ENCODE peak calls at places on chromosome 18, in eight cellular contexts. One of them, this sample, is unnamed.

GRCh38 chr18:73975266-73975665 is 172.4 kb downstream of the FBXO15 start:
- DNase-seq in dorsolateral prefrontal cortex: no peak
- DNase-seq in effector memory CD4-positive, alpha-beta T cell: no peak
- DNase-seq in psoas muscle: no peak
- DNase-seq in Karpas-422: no peak
- DNase-seq in brain microvascular endothelial cell: peak
- DNase-seq in mammary epithelial cell: no peak
- DNase-seq in IMR-90: peak
- DNase-seq in this sample: peak

GRCh38 chr18:78408623-78409022 is 571.0 kb upstream of the SALL3 start:
- DNase-seq in dorsolateral prefrontal cortex: no peak
- DNase-seq in effector memory CD4-positive, alpha-beta T cell: no peak
- DNase-seq in psoas muscle: no peak
- DNase-seq in Karpas-422: no peak
- DNase-seq in brain microvascular endothelial cell: no peak
- DNase-seq in mammary epithelial cell: no peak
- DNase-seq in IMR-90: no peak
- DNase-seq in this sample: no peak

GRCh38 chr18:10038268-10038667 is 124.5 kb downstream of the VAPA start:
- DNase-seq in dorsolateral prefrontal cortex: no peak
- DNase-seq in effector memory CD4-positive, alpha-beta T cell: no peak
- DNase-seq in psoas muscle: no peak
- DNase-seq in Karpas-422: peak
- DNase-seq in brain microvascular endothelial cell: no peak
- DNase-seq in mammary epithelial cell: no peak
- DNase-seq in IMR-90: no peak
- DNase-seq in this sample: no peak

GRCh38 chr18:33231474-33232317 is 208.8 kb downstream of the CCDC178 start:
- DNase-seq in dorsolateral prefrontal cortex: peak
- DNase-seq in effector memory CD4-positive, alpha-beta T cell: no peak
- DNase-seq in psoas muscle: peak
- DNase-seq in Karpas-422: peak
- DNase-seq in brain microvascular endothelial cell: peak
- DNase-seq in mammary epithelial cell: peak
- DNase-seq in IMR-90: peak
- DNase-seq in this sample: peak

GRCh38 chr18:55847960-55848359 is 260.0 kb upstream of the TCF4 start:
- DNase-seq in dorsolateral prefrontal cortex: no peak
- DNase-seq in effector memory CD4-positive, alpha-beta T cell: no peak
- DNase-seq in psoas muscle: no peak
- DNase-seq in Karpas-422: no peak
- DNase-seq in brain microvascular endothelial cell: no peak
- DNase-seq in mammary epithelial cell: no peak
- DNase-seq in IMR-90: no peak
- DNase-seq in this sample: no peak

GRCh38 chr18:76443519-76444435 is 51.3 kb downstream of the ZNF516 start:
- DNase-seq in dorsolateral prefrontal cortex: no peak
- DNase-seq in effector memory CD4-positive, alpha-beta T cell: no peak
- DNase-seq in psoas muscle: no peak
- DNase-seq in Karpas-422: no peak
- DNase-seq in brain microvascular endothelial cell: no peak
- DNase-seq in mammary epithelial cell: no peak
- DNase-seq in IMR-90: no peak
- DNase-seq in this sample: no peak

GRCh38 chr18:55779711-55780590 is 192.0 kb upstream of the TCF4 start:
- DNase-seq in dorsolateral prefrontal cortex: peak
- DNase-seq in effector memory CD4-positive, alpha-beta T cell: no peak
- DNase-seq in psoas muscle: peak
- DNase-seq in Karpas-422: no peak
- DNase-seq in brain microvascular endothelial cell: no peak
- DNase-seq in mammary epithelial cell: no peak
- DNase-seq in IMR-90: peak
- DNase-seq in this sample: peak

GRCh38 chr18:11752116-11752911 is 63.2 kb downstream of the GNAL start:
- DNase-seq in dorsolateral prefrontal cortex: no peak
- DNase-seq in effector memory CD4-positive, alpha-beta T cell: no peak
- DNase-seq in psoas muscle: no peak
- DNase-seq in Karpas-422: no peak
- DNase-seq in brain microvascular endothelial cell: peak
- DNase-seq in mammary epithelial cell: no peak
- DNase-seq in IMR-90: peak
- DNase-seq in this sample: peak

GRCh38 chr18:76452357-76452756 is 42.7 kb downstream of the ZNF516 start:
- DNase-seq in dorsolateral prefrontal cortex: no peak
- DNase-seq in effector memory CD4-positive, alpha-beta T cell: no peak
- DNase-seq in psoas muscle: no peak
- DNase-seq in Karpas-422: no peak
- DNase-seq in brain microvascular endothelial cell: peak
- DNase-seq in mammary epithelial cell: no peak
- DNase-seq in IMR-90: peak
- DNase-seq in this sample: peak

GRCh38 chr18:78819926-78820834 is 159.4 kb upstream of the SALL3 start:
- DNase-seq in dorsolateral prefrontal cortex: no peak
- DNase-seq in effector memory CD4-positive, alpha-beta T cell: no peak
- DNase-seq in psoas muscle: no peak
- DNase-seq in Karpas-422: no peak
- DNase-seq in brain microvascular endothelial cell: no peak
- DNase-seq in mammary epithelial cell: no peak
- DNase-seq in IMR-90: no peak
- DNase-seq in this sample: no peak

GRCh38 chr18:66557091-66557490 is 46.8 kb downstream of the CDH19 start:
- DNase-seq in dorsolateral prefrontal cortex: no peak
- DNase-seq in effector memory CD4-positive, alpha-beta T cell: no peak
- DNase-seq in psoas muscle: no peak
- DNase-seq in Karpas-422: no peak
- DNase-seq in brain microvascular endothelial cell: no peak
- DNase-seq in mammary epithelial cell: peak
- DNase-seq in IMR-90: no peak
- DNase-seq in this sample: no peak

GRCh38 chr18:78514910-78515670 is 464.5 kb upstream of the SALL3 start:
- DNase-seq in dorsolateral prefrontal cortex: peak
- DNase-seq in effector memory CD4-positive, alpha-beta T cell: no peak
- DNase-seq in psoas muscle: no peak
- DNase-seq in Karpas-422: no peak
- DNase-seq in brain microvascular endothelial cell: no peak
- DNase-seq in mammary epithelial cell: no peak
- DNase-seq in IMR-90: no peak
- DNase-seq in this sample: no peak

GRCh38 chr18:74457043-74457742 is at the start of gene DIPK1C:
- DNase-seq in dorsolateral prefrontal cortex: peak
- DNase-seq in effector memory CD4-positive, alpha-beta T cell: no peak
- DNase-seq in psoas muscle: no peak
- DNase-seq in Karpas-422: no peak
- DNase-seq in brain microvascular endothelial cell: no peak
- DNase-seq in mammary epithelial cell: no peak
- DNase-seq in IMR-90: no peak
- DNase-seq in this sample: no peak

GRCh38 chr18:14100503-14101286 is 31.5 kb downstream of the ZNF519 start:
- DNase-seq in dorsolateral prefrontal cortex: no peak
- DNase-seq in effector memory CD4-positive, alpha-beta T cell: no peak
- DNase-seq in psoas muscle: no peak
- DNase-seq in Karpas-422: no peak
- DNase-seq in brain microvascular endothelial cell: no peak
- DNase-seq in mammary epithelial cell: no peak
- DNase-seq in IMR-90: no peak
- DNase-seq in this sample: no peak

GRCh38 chr18:13266208-13267100 is 47.9 kb downstream of the LDLRAD4 start:
- DNase-seq in dorsolateral prefrontal cortex: no peak
- DNase-seq in effector memory CD4-positive, alpha-beta T cell: no peak
- DNase-seq in psoas muscle: peak
- DNase-seq in Karpas-422: no peak
- DNase-seq in brain microvascular endothelial cell: no peak
- DNase-seq in mammary epithelial cell: no peak
- DNase-seq in IMR-90: no peak
- DNase-seq in this sample: no peak

GRCh38 chr18:2970762-2971659 is 41.9 kb downstream of the LPIN2 start:
- DNase-seq in dorsolateral prefrontal cortex: no peak
- DNase-seq in effector memory CD4-positive, alpha-beta T cell: peak
- DNase-seq in psoas muscle: no peak
- DNase-seq in Karpas-422: no peak
- DNase-seq in brain microvascular endothelial cell: no peak
- DNase-seq in mammary epithelial cell: no peak
- DNase-seq in IMR-90: peak
- DNase-seq in this sample: no peak

GRCh38 chr18:68417826-68418225 is 297.1 kb downstream of the TMX3 start:
- DNase-seq in dorsolateral prefrontal cortex: no peak
- DNase-seq in effector memory CD4-positive, alpha-beta T cell: no peak
- DNase-seq in psoas muscle: no peak
- DNase-seq in Karpas-422: no peak
- DNase-seq in brain microvascular endothelial cell: no peak
- DNase-seq in mammary epithelial cell: no peak
- DNase-seq in IMR-90: peak
- DNase-seq in this sample: peak

GRCh38 chr18:77397617-77398016 is 148.0 kb downstream of the GALR1 start:
- DNase-seq in dorsolateral prefrontal cortex: no peak
- DNase-seq in effector memory CD4-positive, alpha-beta T cell: no peak
- DNase-seq in psoas muscle: no peak
- DNase-seq in Karpas-422: no peak
- DNase-seq in brain microvascular endothelial cell: no peak
- DNase-seq in mammary epithelial cell: no peak
- DNase-seq in IMR-90: no peak
- DNase-seq in this sample: no peak

GRCh38 chr18:9069482-9070059 is 32.9 kb upstream of the NDUFV2 start:
- DNase-seq in dorsolateral prefrontal cortex: no peak
- DNase-seq in effector memory CD4-positive, alpha-beta T cell: no peak
- DNase-seq in psoas muscle: no peak
- DNase-seq in Karpas-422: no peak
- DNase-seq in brain microvascular endothelial cell: no peak
- DNase-seq in mammary epithelial cell: no peak
- DNase-seq in IMR-90: no peak
- DNase-seq in this sample: no peak

DNA sequence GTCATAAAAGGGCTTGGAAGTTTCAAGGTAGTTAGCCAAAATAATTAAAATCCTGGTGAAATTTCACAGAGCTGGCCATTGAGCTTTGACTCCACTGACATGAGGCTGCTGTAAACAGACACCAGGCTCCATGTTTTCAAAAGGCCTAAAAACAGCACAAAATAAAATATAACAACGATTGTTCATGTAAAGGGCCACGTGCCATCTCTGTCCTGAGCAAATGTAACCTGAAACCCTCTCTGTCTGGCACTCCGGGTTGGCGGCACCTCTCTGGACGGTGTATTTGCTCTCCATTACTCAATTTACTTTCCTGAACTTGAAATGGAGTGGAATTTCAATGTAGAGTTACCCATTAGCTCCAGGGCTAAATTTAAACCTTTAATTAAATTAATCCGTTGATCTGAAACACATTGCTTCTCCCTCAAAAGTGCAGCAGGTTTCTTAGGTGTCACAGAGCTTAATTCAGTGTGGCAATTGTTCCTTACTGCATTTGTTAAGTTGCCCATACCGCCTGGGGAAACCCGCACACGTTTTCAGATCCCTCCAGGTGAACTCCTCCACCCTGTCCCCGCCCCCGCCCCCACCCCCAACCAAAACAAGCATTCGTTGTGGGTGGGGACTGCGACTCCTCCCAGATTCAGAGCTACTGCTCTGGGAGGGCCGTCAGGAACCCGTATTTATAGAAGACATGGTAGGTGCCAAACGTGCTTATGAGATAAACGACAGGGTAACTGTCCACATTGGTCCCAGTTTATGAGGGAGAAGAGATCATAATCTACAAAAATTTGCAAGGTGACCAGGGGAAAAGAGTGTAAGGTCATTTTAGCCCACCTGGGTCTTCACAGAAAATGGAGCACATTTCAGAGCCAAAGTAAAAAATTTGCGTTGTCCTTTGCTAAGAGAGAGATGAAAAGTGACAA is 1.2 kb upstream of the CABLES1 start:
- DNase-seq in dorsolateral prefrontal cortex: no peak
- DNase-seq in effector memory CD4-positive, alpha-beta T cell: no peak
- DNase-seq in psoas muscle: no peak
- DNase-seq in Karpas-422: no peak
- DNase-seq in brain microvascular endothelial cell: no peak
- DNase-seq in mammary epithelial cell: peak
- DNase-seq in IMR-90: no peak
- DNase-seq in this sample: no peak
- H3K4me3 ChIP-seq in dorsolateral prefrontal cortex: no peak
- H3K4me3 ChIP-seq in effector memory CD4-positive, alpha-beta T cell: no peak
- H3K4me3 ChIP-seq in psoas muscle: no peak
- H3K4me3 ChIP-seq in Karpas-422: no peak
- H3K4me3 ChIP-seq in brain microvascular endothelial cell: peak
- H3K4me3 ChIP-seq in mammary epithelial cell: peak
- H3K4me3 ChIP-seq in IMR-90: peak
- H3K4me3 ChIP-seq in this sample: no peak

DNA sequence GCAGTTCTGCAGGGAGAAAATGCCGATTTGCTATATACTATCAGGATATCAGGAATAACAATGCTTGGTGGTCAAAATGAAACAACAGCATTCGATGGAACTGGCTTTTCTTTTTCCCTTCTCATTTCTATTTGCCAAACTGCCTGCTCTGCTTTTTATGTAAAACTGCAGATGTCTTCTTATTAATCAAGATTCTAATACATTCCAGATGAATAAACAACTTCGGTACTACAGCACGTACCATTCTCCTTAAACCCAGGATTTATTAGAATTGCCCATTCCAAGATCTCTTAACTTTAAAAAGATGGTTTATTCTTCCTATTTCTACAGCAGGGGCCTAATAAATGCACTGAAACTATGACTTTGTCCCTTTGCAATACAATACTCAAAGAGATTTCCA is 100.8 kb downstream of the ZNF521 start:
- DNase-seq in dorsolateral prefrontal cortex: no peak
- DNase-seq in effector memory CD4-positive, alpha-beta T cell: no peak
- DNase-seq in psoas muscle: no peak
- DNase-seq in Karpas-422: no peak
- DNase-seq in brain microvascular endothelial cell: no peak
- DNase-seq in mammary epithelial cell: no peak
- DNase-seq in IMR-90: no peak
- DNase-seq in this sample: peak
- H3K4me3 ChIP-seq in dorsolateral prefrontal cortex: no peak
- H3K4me3 ChIP-seq in effector memory CD4-positive, alpha-beta T cell: no peak
- H3K4me3 ChIP-seq in psoas muscle: no peak
- H3K4me3 ChIP-seq in Karpas-422: no peak
- H3K4me3 ChIP-seq in brain microvascular endothelial cell: no peak
- H3K4me3 ChIP-seq in mammary epithelial cell: no peak
- H3K4me3 ChIP-seq in IMR-90: no peak
- H3K4me3 ChIP-seq in this sample: no peak

DNA sequence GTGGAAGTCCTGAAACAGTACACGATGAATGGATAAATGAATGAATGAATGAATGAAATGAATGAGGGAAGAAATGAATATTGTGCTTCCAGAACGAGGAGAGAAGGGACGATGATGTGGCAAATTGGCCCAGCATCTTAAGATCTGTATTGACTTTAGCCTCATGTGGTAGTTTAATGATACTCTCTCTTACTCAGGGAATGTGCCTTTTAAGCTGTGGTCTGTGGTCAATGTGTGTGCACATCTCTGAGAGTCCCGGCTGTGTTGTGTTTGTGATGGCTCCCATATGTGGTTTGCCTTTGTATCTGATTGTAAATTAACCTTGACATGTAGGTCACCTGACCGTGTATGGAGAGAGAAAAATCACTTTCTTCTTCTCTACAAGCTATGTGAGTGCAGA is 91.1 kb downstream of the NEDD4L start:
- DNase-seq in dorsolateral prefrontal cortex: no peak
- DNase-seq in effector memory CD4-positive, alpha-beta T cell: no peak
- DNase-seq in psoas muscle: no peak
- DNase-seq in Karpas-422: no peak
- DNase-seq in brain microvascular endothelial cell: peak
- DNase-seq in mammary epithelial cell: peak
- DNase-seq in IMR-90: peak
- DNase-seq in this sample: peak
- H3K4me3 ChIP-seq in dorsolateral prefrontal cortex: no peak
- H3K4me3 ChIP-seq in effector memory CD4-positive, alpha-beta T cell: no peak
- H3K4me3 ChIP-seq in psoas muscle: no peak
- H3K4me3 ChIP-seq in Karpas-422: no peak
- H3K4me3 ChIP-seq in brain microvascular endothelial cell: no peak
- H3K4me3 ChIP-seq in mammary epithelial cell: no peak
- H3K4me3 ChIP-seq in IMR-90: no peak
- H3K4me3 ChIP-seq in this sample: no peak

GRCh38 chr18:46756559-46757201 is at the start of gene ST8SIA5:
- DNase-seq in dorsolateral prefrontal cortex: peak
- DNase-seq in effector memory CD4-positive, alpha-beta T cell: no peak
- DNase-seq in psoas muscle: peak
- DNase-seq in Karpas-422: no peak
- DNase-seq in brain microvascular endothelial cell: no peak
- DNase-seq in mammary epithelial cell: no peak
- DNase-seq in IMR-90: no peak
- DNase-seq in this sample: no peak
- H3K4me3 ChIP-seq in dorsolateral prefrontal cortex: peak
- H3K4me3 ChIP-seq in effector memory CD4-positive, alpha-beta T cell: no peak
- H3K4me3 ChIP-seq in psoas muscle: peak
- H3K4me3 ChIP-seq in Karpas-422: no peak
- H3K4me3 ChIP-seq in brain microvascular endothelial cell: peak
- H3K4me3 ChIP-seq in mammary epithelial cell: peak
- H3K4me3 ChIP-seq in IMR-90: no peak
- H3K4me3 ChIP-seq in this sample: peak